ENCODE peak calls at places on chromosomes 5 and 9, in nine cellular contexts. I, H, P, M, B, Z, Q, U and L are unnamed samples.

GRCh38 chr5:180071418-180072255 is at the start of gene RNF130:
- DNase-seq in B (peak), P (peak), U (peak), Z (peak), H (peak), I (peak), M (no peak), Q (peak), L (peak)

GRCh38 chr5:23419115-23419514 is 88.3 kb upstream of the PRDM9 start:
- DNase-seq in B (no peak), Z (peak), P (no peak), I (peak), M (no peak), H (peak), U (no peak), Q (no peak), L (peak)

GRCh38 chr5:147611483-147611882 is 101.6 kb upstream of the DPYSL3 start:
- DNase-seq in B (no peak), H (no peak), U (no peak), M (no peak), I (no peak), Q (no peak), P (no peak), Z (no peak), L (no peak)

GRCh38 chr5:337565-338130 is 16.1 kb downstream of the AHRR start:
- DNase-seq in I (no peak), B (no peak), P (no peak), M (no peak), H (peak), Q (no peak), U (no peak), Z (peak), L (peak)

GRCh38 chr5:45334939-45335338 is 361.2 kb downstream of the HCN1 start:
- DNase-seq in U (no peak), Q (no peak), H (no peak), Z (no peak), M (no peak), I (no peak), B (no peak), P (no peak), L (no peak)

GRCh38 chr5:58849995-58850667 is 267.3 kb downstream of the RAB3C start:
- DNase-seq in M (no peak), Q (no peak), U (peak), B (no peak), P (no peak), H (peak), Z (peak), I (no peak), L (peak)

GRCh38 chr5:138488481-138488945 is 23.2 kb downstream of the EGR1 start:
- DNase-seq in Q (no peak), I (no peak), H (peak), P (no peak), Z (no peak), U (peak), B (no peak), M (no peak), L (peak)

GRCh38 chr9:119094086-119094485 is 275.1 kb downstream of the BRINP1 start:
- DNase-seq in Q (no peak), P (no peak), I (no peak), M (no peak), H (no peak), B (no peak), U (peak), Z (no peak), L (peak)

GRCh38 chr9:86263876-86264275 is 4.4 kb upstream of the C9orf153 start:
- DNase-seq in H (no peak), I (no peak), M (no peak), B (no peak), Q (no peak), U (no peak), Z (no peak), P (no peak), L (no peak)

GRCh38 chr9:131142160-131142559 is 16.8 kb downstream of the NUP214 start:
- DNase-seq in M (no peak), B (no peak), I (no peak), P (no peak), H (no peak), U (no peak), Q (no peak), Z (no peak), L (no peak)

GRCh38 chr9:14780251-14780650 is 57.7 kb upstream of the CER1 start:
- DNase-seq in B (no peak), I (peak), U (no peak), Q (no peak), H (no peak), M (no peak), Z (no peak), P (no peak), L (no peak)

GRCh38 chr9:109447329-109448076 is 50.6 kb downstream of the PTPN3 start:
- DNase-seq in P (peak), H (peak), U (no peak), Z (no peak), Q (no peak), B (no peak), I (no peak), M (no peak), L (no peak)

GRCh38 chr5:141430332-141431113 is at the start of gene PCDHGA12:
- DNase-seq in M (peak), I (no peak), H (peak), P (no peak), Q (no peak), Z (no peak), B (no peak), U (peak), L (peak)

GRCh38 chr9:137141050-137141810 is 2.3 kb downstream of the GRIN1 start:
- DNase-seq in M (no peak), I (no peak), P (no peak), U (no peak), B (no peak), Q (no peak), Z (no peak), H (no peak), L (no peak)

GRCh38 chr9:133954862-133955529 is 37.1 kb downstream of the VAV2 start:
- DNase-seq in Q (no peak), Z (no peak), U (no peak), I (no peak), B (no peak), H (no peak), M (no peak), P (no peak), L (no peak)

GRCh38 chr9:114362394-114362793 is 25.4 kb downstream of the AKNA start:
- DNase-seq in Z (no peak), I (no peak), Q (no peak), U (no peak), H (no peak), B (no peak), P (no peak), M (no peak), L (no peak)

GRCh38 chr5:179267671-179268071 is 77.6 kb downstream of the ADAMTS2 start:
- DNase-seq in Q (peak), M (no peak), P (no peak), U (no peak), B (no peak), I (no peak), Z (no peak), H (no peak), L (no peak)

GRCh38 chr9:75108571-75108970 is 20.3 kb downstream of the OSTF1 start:
- DNase-seq in I (no peak), M (no peak), Q (no peak), Z (no peak), H (no peak), B (no peak), P (no peak), U (no peak), L (peak)

GRCh38 chr9:83081846-83082245 is 18.9 kb upstream of the RASEF start:
- DNase-seq in H (no peak), B (no peak), I (no peak), M (no peak), P (no peak), Z (no peak), Q (no peak), U (no peak), L (no peak)

GRCh38 chr5:33146916-33147315 is 293.8 kb upstream of the TARS1 start:
- DNase-seq in H (peak), B (no peak), P (no peak), U (no peak), Z (no peak), I (no peak), M (no peak), Q (no peak), L (no peak)

GRCh38 chr5:1380011-1380817 is 35.3 kb upstream of the CLPTM1L start:
- DNase-seq in H (no peak), U (no peak), B (peak), I (no peak), M (no peak), Z (peak), Q (no peak), P (peak), L (no peak)

GRCh38 chr5:36066540-36067210 is at the start of gene UGT3A2:
- DNase-seq in M (no peak), I (no peak), Z (no peak), B (no peak), U (no peak), H (no peak), P (no peak), Q (no peak), L (no peak)

GRCh38 chr9:95446984-95447383 is 69.8 kb downstream of the PTCH1 start:
- DNase-seq in P (no peak), H (no peak), I (no peak), Z (no peak), M (no peak), U (no peak), Q (no peak), B (no peak), L (no peak)

GRCh38 chr9:72149231-72149975 is at the start of gene GDA:
- DNase-seq in H (peak), U (no peak), M (no peak), B (no peak), I (no peak), P (no peak), Z (no peak), Q (no peak), L (no peak)

GRCh38 chr5:41414598-41414997 is 95.8 kb downstream of the PLCXD3 start:
- DNase-seq in H (peak), Q (no peak), U (peak), I (no peak), P (no peak), Z (no peak), M (no peak), B (no peak), L (peak)

GRCh38 chr5:115831163-115831768 is 10.1 kb downstream of the ATG12 start:
- DNase-seq in B (peak), Z (no peak), P (no peak), H (peak), Q (no peak), I (no peak), M (no peak), U (peak), L (no peak)